ENCODE peak calls at places on chromosomes 2 and 18, in seven cellular contexts. C, G, U, H, E, O and I are unnamed samples.
A peak's percentile ranks its signal among the peaks of the same experiment; 100 is the strongest.

GRCh38 chr2:59540864-59541263 is 1012.6 kb downstream of the BCL11A start:
- DNase-seq in C (no peak), G (no peak), U (no peak), H (no peak), E (no peak), O (no peak), I (no peak)

GRCh38 chr2:192657364-192657763 is 462.6 kb upstream of the TMEFF2 start:
- DNase-seq in C (no peak), G (no peak), U (no peak), H (no peak), E (no peak), O (no peak), I (no peak)

GRCh38 chr2:50444286-50444685 is 587.6 kb downstream of the NRXN1 start:
- DNase-seq in C (no peak), G (no peak), U (no peak), H (no peak), E (no peak), O (no peak), I (no peak)

GRCh38 chr2:222318712-222319575 is 20.1 kb upstream of the PAX3 start:
- DNase-seq in C (no peak), G (peak; percentile 90), U (peak; percentile 55), H (peak; percentile 49), E (no peak), O (peak; percentile 78), I (peak; percentile 28)

GRCh38 chr2:11411768-11412448 is 54.1 kb downstream of the E2F6 start:
- DNase-seq in C (peak; percentile 46), G (no peak), U (no peak), H (no peak), E (no peak), O (peak; percentile 70), I (no peak)

GRCh38 chr2:128310094-128310716 is 8.5 kb downstream of the HS6ST1 start:
- DNase-seq in C (no peak), G (peak; percentile 68), U (no peak), H (peak; percentile 7), E (no peak), O (no peak), I (no peak)

GRCh38 chr2:232869138-232870001 is 694 bp upstream of the SNORC start:
- DNase-seq in C (no peak), G (no peak), U (no peak), H (no peak), E (no peak), O (no peak), I (no peak)

GRCh38 chr2:37635359-37636208 is 35.9 kb downstream of the CDC42EP3 start:
- DNase-seq in C (no peak), G (no peak), U (no peak), H (no peak), E (no peak), O (no peak), I (no peak)

GRCh38 chr2:98464772-98465310 is 20.2 kb downstream of the INPP4A start:
- DNase-seq in C (no peak), G (no peak), U (no peak), H (no peak), E (no peak), O (no peak), I (no peak)

GRCh38 chr18:55316615-55317184 is 271.3 kb downstream of the TCF4 start:
- DNase-seq in C (peak; percentile 18), G (no peak), U (no peak), H (no peak), E (no peak), O (no peak), I (no peak)

GRCh38 chr2:45170976-45171514 is 161.8 kb upstream of the SIX2 start:
- DNase-seq in C (no peak), G (no peak), U (no peak), H (no peak), E (no peak), O (no peak), I (peak; percentile 37)

GRCh38 chr2:215137741-215138340 is 585 bp downstream of the ABCA12 start:
- DNase-seq in C (peak; percentile 44), G (no peak), U (no peak), H (no peak), E (peak; percentile 13), O (no peak), I (peak; percentile 68)

GRCh38 chr2:134234535-134234934 is 19.3 kb upstream of the MGAT5 start:
- DNase-seq in C (no peak), G (no peak), U (no peak), H (no peak), E (no peak), O (peak; percentile 53), I (no peak)

GRCh38 chr2:112645396-112646101 is at the start of gene SLC20A1:
- DNase-seq in C (peak; percentile 92), G (peak; percentile 99), U (peak; percentile 100), H (peak; percentile 96), E (peak; percentile 56), O (peak; percentile 99), I (peak; percentile 70)

GRCh38 chr18:48955528-48956261 is 4.9 kb upstream of the SMAD7 start:
- DNase-seq in C (peak; percentile 61), G (no peak), U (no peak), H (no peak), E (peak; percentile 92), O (peak; percentile 65), I (peak; percentile 40)

GRCh38 chr2:43826305-43827250 is 12.1 kb downstream of the ABCG5 start:
- DNase-seq in C (no peak), G (no peak), U (no peak), H (no peak), E (no peak), O (no peak), I (no peak)

GRCh38 chr2:120404274-120404673 is 58.3 kb downstream of the INHBB start:
- DNase-seq in C (no peak), G (no peak), U (no peak), H (no peak), E (no peak), O (no peak), I (no peak)

GRCh38 chr18:45889419-45890059 is 64.1 kb downstream of the SIGLEC15 start:
- DNase-seq in C (no peak), G (no peak), U (no peak), H (no peak), E (no peak), O (no peak), I (no peak)